ENCODE peak calls at places on chromosomes 5 and 9, in four cellular contexts. N, M, P and U are unnamed samples.

GRCh38 chr9:121912812-121913627 is 180.1 kb downstream of the TTLL11 start:
- DNase-seq in P (no peak), M (no peak), N (no peak), U (no peak)

GRCh38 chr9:79026311-79026710 is 545.5 kb upstream of the TLE4 start:
- DNase-seq in M (no peak), P (no peak), N (peak), U (no peak)

GRCh38 chr9:93189369-93190132 is 5.6 kb downstream of the WNK2 start:
- DNase-seq in M (no peak), N (no peak), P (no peak), U (no peak)

GRCh38 chr9:35935755-35936509 is 22.0 kb downstream of the OR2S2 start:
- DNase-seq in P (no peak), N (no peak), M (no peak), U (no peak)

GRCh38 chr9:124308606-124309310 is 51.0 kb downstream of the NEK6 start:
- DNase-seq in N (no peak), M (no peak), P (no peak), U (no peak)

GRCh38 chr5:170628691-170629565 is 125.1 kb downstream of the KCNIP1 start:
- DNase-seq in P (no peak), M (no peak), N (no peak), U (no peak)

GRCh38 chr5:60823574-60823973 is 20.5 kb downstream of the ELOVL7 start:
- DNase-seq in P (no peak), M (no peak), N (no peak), U (no peak)

GRCh38 chr5:2529371-2530100 is 221.9 kb downstream of the IRX2 start:
- DNase-seq in N (no peak), M (no peak), P (no peak), U (no peak)

GRCh38 chr9:137078701-137079400 is 1.5 kb downstream of the UAP1L1 start:
- DNase-seq in P (no peak), M (no peak), N (no peak), U (no peak)

GRCh38 chr5:10329808-10330481 is 22.2 kb upstream of the CMBL start:
- DNase-seq in N (no peak), M (no peak), P (no peak), U (no peak)

GRCh38 chr5:169850407-169850806 is 129.9 kb downstream of the INSYN2B start:
- DNase-seq in P (no peak), N (no peak), M (no peak), U (no peak)

GRCh38 chr5:62779010-62779422 is 200.4 kb downstream of the LRRC70 start:
- DNase-seq in N (no peak), M (peak), P (peak), U (peak)

GRCh38 chr9:131899248-131899882 is 159.5 kb upstream of the RAPGEF1 start:
- DNase-seq in M (no peak), P (no peak), N (no peak), U (no peak)

GRCh38 chr5:137498301-137498735 is 808 bp downstream of the SPOCK1 start:
- DNase-seq in N (peak), P (peak), M (no peak), U (no peak)

GRCh38 chr5:141915881-141916336 is 7.8 kb upstream of the DELE1 start:
- DNase-seq in P (no peak), M (no peak), N (no peak), U (no peak)

GRCh38 chr9:134365791-134366222 is 39.6 kb downstream of the RXRA start:
- DNase-seq in M (peak), P (no peak), N (no peak), U (peak)

GRCh38 chr5:78523314-78524193 is 125.0 kb downstream of the LHFPL2 start:
- DNase-seq in P (no peak), M (no peak), N (no peak), U (no peak)

GRCh38 chr5:139495644-139496435 is 13.3 kb upstream of the STING1 start:
- DNase-seq in M (no peak), N (no peak), P (no peak), U (no peak)

GRCh38 chr5:96121362-96121761 is 159.7 kb upstream of the ELL2 start:
- DNase-seq in P (no peak), M (no peak), N (no peak), U (no peak)

GRCh38 chr5:150780816-150781221 is 2.3 kb downstream of the SMIM3 start:
- DNase-seq in M (no peak), N (no peak), P (no peak), U (no peak)

GRCh38 chr9:5629312-5630037 is 568 bp downstream of the RIC1 start:
- DNase-seq in N (peak), M (peak), P (peak), U (peak)

GRCh38 chr5:155529366-155529765 is 515.8 kb downstream of the KIF4B start:
- DNase-seq in M (no peak), P (no peak), N (no peak), U (no peak)

GRCh38 chr9:21102311-21102710 is 24.6 kb upstream of the IFNB1 start:
- DNase-seq in M (no peak), N (no peak), P (no peak), U (no peak)

GRCh38 chr5:42005561-42006153 is 80.6 kb downstream of the FBXO4 start:
- DNase-seq in P (no peak), M (no peak), N (no peak), U (no peak)

GRCh38 chr5:18112066-18112465 is 477.8 kb downstream of the TAF11L14 start:
- DNase-seq in M (no peak), P (no peak), N (no peak), U (no peak)

GRCh38 chr5:130874861-130875419 is 290.1 kb downstream of the HINT1 start:
- DNase-seq in P (no peak), N (no peak), M (no peak), U (no peak)